ENCODE peak calls at places on chromosomes 12 and 14, in eight cellular contexts. O, H, M, J, C, F, N and V are unnamed samples.

GRCh38 chr12:92973614-92974013 is 44.5 kb upstream of the EEA1 start:
- DNase-seq in O (no peak), C (peak; percentile 64), J (no peak), M (no peak), N (no peak), F (no peak), H (no peak), V (peak; percentile 73)

GRCh38 chr14:101466456-101467180 is 94.7 kb upstream of the DIO3 start:
- DNase-seq in C (no peak), H (no peak), F (no peak), N (no peak), M (no peak), O (no peak), J (no peak), V (no peak)

GRCh38 chr12:127383281-127383680 is 883.7 kb upstream of the TMEM132C start:
- DNase-seq in J (no peak), H (no peak), C (no peak), F (no peak), M (no peak), O (no peak), N (no peak), V (no peak)

GRCh38 chr12:124663206-124663605 is 95.8 kb upstream of the NCOR2 start:
- DNase-seq in F (no peak), C (no peak), H (no peak), M (no peak), O (no peak), J (no peak), N (no peak), V (no peak)

GRCh38 chr12:46558696-46559095 is 186.1 kb upstream of the SLC38A2 start:
- DNase-seq in O (no peak), N (no peak), H (no peak), F (no peak), J (no peak), C (no peak), M (no peak), V (no peak)

GRCh38 chr14:23186913-23187654 is 3.6 kb upstream of the SLC7A8 start:
- DNase-seq in N (no peak), O (peak; percentile 46), C (peak; percentile 64), M (peak; percentile 85), J (peak; percentile 36), H (no peak), F (no peak), V (no peak)

GRCh38 chr12:104752883-104753282 is 205.2 kb downstream of the SLC41A2 start:
- DNase-seq in H (no peak), N (no peak), O (no peak), M (no peak), J (no peak), F (no peak), C (no peak), V (no peak)

GRCh38 chr14:99264691-99265090 is 7.3 kb downstream of the BCL11B start:
- DNase-seq in M (no peak), J (no peak), H (no peak), C (no peak), F (no peak), O (no peak), N (no peak), V (no peak)

GRCh38 chr12:89016970-89017778 is 335.1 kb downstream of the DUSP6 start:
- DNase-seq in O (peak; percentile 38), F (no peak), J (peak; percentile 14), M (peak; percentile 72), H (peak; percentile 15), C (peak; percentile 74), N (peak; percentile 36), V (peak; percentile 46)

GRCh38 chr14:61493996-61494395 is 172.6 kb downstream of the PRKCH start:
- DNase-seq in N (no peak), H (no peak), O (no peak), J (no peak), M (no peak), F (no peak), C (peak; percentile 40), V (no peak)

GRCh38 chr12:59698599-59698998 is 102.8 kb downstream of the SLC16A7 start:
- DNase-seq in M (no peak), J (no peak), H (no peak), F (no peak), C (peak; percentile 62), N (no peak), O (no peak), V (no peak)

GRCh38 chr12:48182659-48183058 is 785 bp upstream of the CCDC184 start:
- DNase-seq in H (no peak), O (no peak), N (no peak), J (no peak), M (no peak), C (no peak), F (no peak), V (no peak)

GRCh38 chr12:78181544-78182162 is 351.0 kb downstream of the NAV3 start:
- DNase-seq in M (peak; percentile 53), C (peak; percentile 40), F (no peak), H (no peak), O (peak; percentile 61), N (no peak), J (peak; percentile 3), V (no peak)

GRCh38 chr14:35362441-35362840 is 42.1 kb downstream of the NFKBIA start:
- DNase-seq in N (no peak), J (no peak), H (no peak), M (no peak), C (no peak), F (peak; percentile 14), O (no peak), V (no peak)

GRCh38 chr14:58297412-58297761 is 968 bp upstream of the ARID4A start:
- DNase-seq in C (no peak), O (no peak), J (no peak), F (peak; percentile 58), H (no peak), N (no peak), M (no peak), V (no peak)

GRCh38 chr12:111886662-111887545 is 44.9 kb downstream of the MAPKAPK5 start:
- DNase-seq in N (no peak), C (no peak), O (no peak), H (no peak), F (no peak), M (no peak), J (no peak), V (no peak)